ENCODE peak calls at places on chromosomes 7 and 10, in eight cellular contexts. One of them, this sample, is unnamed. For H3K9me3, the result is how much of the 10 kb centered on the place peaks cover.

GRCh38 chr7:16817536-16817935 is 12.7 kb upstream of the AGR2 start:
- DNase-seq in hepatocyte: no peak
- DNase-seq in AG04450: no peak
- DNase-seq in SK-N-SH: no peak
- DNase-seq in HCT116: no peak
- DNase-seq in sigmoid colon: no peak
- DNase-seq in CD8-positive, alpha-beta memory T cell: no peak
- DNase-seq in psoas muscle: no peak
- DNase-seq in this sample: peak

GRCh38 chr7:105245398-105246099 is 143.2 kb downstream of the SRPK2 start:
- DNase-seq in HCT116: no peak
- DNase-seq in psoas muscle: no peak
- DNase-seq in SK-N-SH: peak
- DNase-seq in CD8-positive, alpha-beta memory T cell: no peak
- DNase-seq in AG04450: no peak
- DNase-seq in hepatocyte: no peak
- DNase-seq in sigmoid colon: no peak
- DNase-seq in this sample: no peak

GRCh38 chr10:49761201-49761788 is 828 bp downstream of the OGDHL start:
- DNase-seq in CD8-positive, alpha-beta memory T cell: no peak
- DNase-seq in hepatocyte: no peak
- DNase-seq in sigmoid colon: no peak
- DNase-seq in AG04450: no peak
- DNase-seq in HCT116: no peak
- DNase-seq in SK-N-SH: no peak
- DNase-seq in psoas muscle: no peak
- DNase-seq in this sample: no peak

GRCh38 chr7:1673581-1674102 is 3.6 kb downstream of the ELFN1 start:
- DNase-seq in AG04450: no peak
- DNase-seq in HCT116: no peak
- DNase-seq in SK-N-SH: peak
- DNase-seq in hepatocyte: no peak
- DNase-seq in CD8-positive, alpha-beta memory T cell: peak
- DNase-seq in psoas muscle: peak
- DNase-seq in sigmoid colon: peak
- DNase-seq in this sample: no peak

GRCh38 chr7:90472805-90473540 is 3.5 kb downstream of the PTTG1IP2 start:
- DNase-seq in CD8-positive, alpha-beta memory T cell: no peak
- DNase-seq in SK-N-SH: no peak
- DNase-seq in HCT116: no peak
- DNase-seq in psoas muscle: no peak
- DNase-seq in hepatocyte: no peak
- DNase-seq in AG04450: no peak
- DNase-seq in sigmoid colon: no peak
- DNase-seq in this sample: no peak

GRCh38 chr7:142885311-142886230 is at the start of gene TRPV6:
- DNase-seq in SK-N-SH: no peak
- DNase-seq in AG04450: no peak
- DNase-seq in CD8-positive, alpha-beta memory T cell: no peak
- DNase-seq in sigmoid colon: no peak
- DNase-seq in psoas muscle: peak
- DNase-seq in HCT116: peak
- DNase-seq in hepatocyte: peak
- DNase-seq in this sample: peak

GRCh38 chr7:34075543-34075942 is 170.2 kb downstream of the BMPER start:
- DNase-seq in psoas muscle: no peak
- DNase-seq in sigmoid colon: no peak
- DNase-seq in CD8-positive, alpha-beta memory T cell: no peak
- DNase-seq in AG04450: no peak
- DNase-seq in hepatocyte: no peak
- DNase-seq in SK-N-SH: no peak
- DNase-seq in HCT116: no peak
- DNase-seq in this sample: no peak

GRCh38 chr7:105849122-105849855 is 27.1 kb downstream of the ATXN7L1 start:
- DNase-seq in HCT116: no peak
- DNase-seq in hepatocyte: no peak
- DNase-seq in SK-N-SH: no peak
- DNase-seq in CD8-positive, alpha-beta memory T cell: peak
- DNase-seq in psoas muscle: no peak
- DNase-seq in sigmoid colon: no peak
- DNase-seq in AG04450: no peak
- DNase-seq in this sample: peak

GRCh38 chr7:106573738-106574137 is 87.2 kb downstream of the CCDC71L start:
- DNase-seq in HCT116: no peak
- DNase-seq in sigmoid colon: no peak
- DNase-seq in AG04450: no peak
- DNase-seq in psoas muscle: no peak
- DNase-seq in CD8-positive, alpha-beta memory T cell: no peak
- DNase-seq in hepatocyte: no peak
- DNase-seq in SK-N-SH: no peak
- DNase-seq in this sample: no peak

GRCh38 chr10:80662429-80663211 is 124.9 kb downstream of the SH2D4B start:
- DNase-seq in CD8-positive, alpha-beta memory T cell: peak
- DNase-seq in AG04450: peak
- DNase-seq in sigmoid colon: peak
- DNase-seq in SK-N-SH: peak
- DNase-seq in hepatocyte: peak
- DNase-seq in psoas muscle: peak
- DNase-seq in HCT116: peak
- DNase-seq in this sample: peak

GRCh38 chr7:80142853-80143580 is 8.4 kb downstream of the GNAI1 start:
- DNase-seq in HCT116: no peak
- DNase-seq in SK-N-SH: no peak
- DNase-seq in sigmoid colon: no peak
- DNase-seq in AG04450: no peak
- DNase-seq in hepatocyte: no peak
- DNase-seq in CD8-positive, alpha-beta memory T cell: no peak
- DNase-seq in psoas muscle: no peak
- DNase-seq in this sample: no peak

GRCh38 chr7:113371376-113372043 is 253.2 kb upstream of the SMIM30 start:
- DNase-seq in hepatocyte: peak
- DNase-seq in CD8-positive, alpha-beta memory T cell: no peak
- DNase-seq in AG04450: peak
- DNase-seq in SK-N-SH: no peak
- DNase-seq in HCT116: no peak
- DNase-seq in sigmoid colon: no peak
- DNase-seq in psoas muscle: no peak
- DNase-seq in this sample: no peak

GRCh38 chr10:132382231-132382922 is 14.6 kb upstream of the PWWP2B start:
- DNase-seq in sigmoid colon: peak
- DNase-seq in hepatocyte: no peak
- DNase-seq in AG04450: no peak
- DNase-seq in CD8-positive, alpha-beta memory T cell: peak
- DNase-seq in SK-N-SH: no peak
- DNase-seq in psoas muscle: peak
- DNase-seq in HCT116: no peak
- DNase-seq in this sample: no peak

GRCh38 chr7:154871928-154872750 is 130.8 kb downstream of the PAXIP1 start:
- DNase-seq in HCT116: no peak
- DNase-seq in CD8-positive, alpha-beta memory T cell: peak
- DNase-seq in hepatocyte: no peak
- DNase-seq in SK-N-SH: peak
- DNase-seq in sigmoid colon: no peak
- DNase-seq in psoas muscle: no peak
- DNase-seq in AG04450: no peak
- DNase-seq in this sample: no peak

GRCh38 chr7:27153526-27153925 is 1.1 kb upstream of the HOXA3 start:
- DNase-seq in psoas muscle: no peak
- DNase-seq in SK-N-SH: peak
- DNase-seq in HCT116: no peak
- DNase-seq in sigmoid colon: no peak
- DNase-seq in AG04450: no peak
- DNase-seq in CD8-positive, alpha-beta memory T cell: no peak
- DNase-seq in hepatocyte: no peak
- DNase-seq in this sample: no peak

GRCh38 chr7:99002827-99003212 is 124.5 kb downstream of the TRRAP start:
- DNase-seq in HCT116: no peak
- DNase-seq in SK-N-SH: no peak
- DNase-seq in psoas muscle: no peak
- DNase-seq in sigmoid colon: no peak
- DNase-seq in AG04450: no peak
- DNase-seq in CD8-positive, alpha-beta memory T cell: no peak
- DNase-seq in hepatocyte: no peak
- DNase-seq in this sample: no peak

GRCh38 chr7:130149575-130150139 is 55.5 kb downstream of the TMEM209 start:
- DNase-seq in sigmoid colon: no peak
- DNase-seq in psoas muscle: no peak
- DNase-seq in HCT116: no peak
- DNase-seq in hepatocyte: no peak
- DNase-seq in CD8-positive, alpha-beta memory T cell: no peak
- DNase-seq in AG04450: no peak
- DNase-seq in SK-N-SH: no peak
- DNase-seq in this sample: no peak

GRCh38 chr10:70578371-70578947 is 24.1 kb downstream of the PRF1 start:
- DNase-seq in HCT116: peak
- DNase-seq in sigmoid colon: peak
- DNase-seq in hepatocyte: no peak
- DNase-seq in AG04450: peak
- DNase-seq in SK-N-SH: no peak
- DNase-seq in psoas muscle: no peak
- DNase-seq in CD8-positive, alpha-beta memory T cell: peak
- DNase-seq in this sample: peak

GRCh38 chr7:128122577-128123290 is 91.5 kb upstream of the LRRC4 start:
- DNase-seq in psoas muscle: no peak
- DNase-seq in SK-N-SH: no peak
- DNase-seq in hepatocyte: no peak
- DNase-seq in sigmoid colon: no peak
- DNase-seq in HCT116: no peak
- DNase-seq in AG04450: no peak
- DNase-seq in CD8-positive, alpha-beta memory T cell: no peak
- DNase-seq in this sample: no peak

GRCh38 chr7:84492565-84493034 is 298.0 kb upstream of the SEMA3A start:
- DNase-seq in SK-N-SH: peak
- DNase-seq in CD8-positive, alpha-beta memory T cell: no peak
- DNase-seq in AG04450: no peak
- DNase-seq in psoas muscle: no peak
- DNase-seq in hepatocyte: no peak
- DNase-seq in sigmoid colon: no peak
- DNase-seq in HCT116: no peak
- DNase-seq in this sample: no peak

DNA sequence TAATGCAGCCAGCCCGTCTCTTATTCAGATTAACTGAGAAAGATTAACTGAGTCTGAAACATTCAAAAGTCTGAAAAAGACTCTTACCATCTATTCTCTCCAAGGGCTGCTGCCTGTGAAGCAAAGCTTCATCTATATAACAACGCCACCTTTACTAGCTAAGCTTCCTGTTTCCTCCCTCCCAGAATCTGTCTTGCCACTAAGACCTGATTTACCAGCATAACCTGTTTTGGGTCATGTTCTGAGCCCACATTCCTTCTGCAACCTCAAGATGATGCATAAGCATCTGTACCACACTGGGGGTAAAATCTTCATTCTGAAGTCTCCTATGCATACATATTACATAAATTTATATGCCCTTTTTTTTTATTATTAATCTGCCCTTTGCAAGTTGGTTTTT is 86.6 kb downstream of the TMEM106B start:
- DNase-seq in AG04450: no peak
- DNase-seq in psoas muscle: no peak
- DNase-seq in CD8-positive, alpha-beta memory T cell: no peak
- DNase-seq in sigmoid colon: no peak
- DNase-seq in hepatocyte: peak
- DNase-seq in HCT116: peak
- DNase-seq in SK-N-SH: no peak
- DNase-seq in this sample: peak
- H3K9me3 ChIP-seq in AG04450: under half
- H3K9me3 ChIP-seq in psoas muscle: under half
- H3K9me3 ChIP-seq in CD8-positive, alpha-beta memory T cell: under half
- H3K9me3 ChIP-seq in sigmoid colon: under half
- H3K9me3 ChIP-seq in hepatocyte: under half
- H3K9me3 ChIP-seq in HCT116: under half
- H3K9me3 ChIP-seq in SK-N-SH: under half
- H3K9me3 ChIP-seq in this sample: under half

GRCh38 chr7:158583143-158583542 is 4.5 kb downstream of the PTPRN2 start:
- DNase-seq in psoas muscle: no peak
- DNase-seq in SK-N-SH: no peak
- DNase-seq in hepatocyte: no peak
- DNase-seq in sigmoid colon: peak
- DNase-seq in HCT116: no peak
- DNase-seq in CD8-positive, alpha-beta memory T cell: no peak
- DNase-seq in AG04450: no peak
- DNase-seq in this sample: no peak
- H3K9me3 ChIP-seq in psoas muscle: under half
- H3K9me3 ChIP-seq in SK-N-SH: under half
- H3K9me3 ChIP-seq in hepatocyte: under half
- H3K9me3 ChIP-seq in sigmoid colon: under half
- H3K9me3 ChIP-seq in HCT116: under half
- H3K9me3 ChIP-seq in CD8-positive, alpha-beta memory T cell: under half
- H3K9me3 ChIP-seq in AG04450: under half
- H3K9me3 ChIP-seq in this sample: under half

DNA sequence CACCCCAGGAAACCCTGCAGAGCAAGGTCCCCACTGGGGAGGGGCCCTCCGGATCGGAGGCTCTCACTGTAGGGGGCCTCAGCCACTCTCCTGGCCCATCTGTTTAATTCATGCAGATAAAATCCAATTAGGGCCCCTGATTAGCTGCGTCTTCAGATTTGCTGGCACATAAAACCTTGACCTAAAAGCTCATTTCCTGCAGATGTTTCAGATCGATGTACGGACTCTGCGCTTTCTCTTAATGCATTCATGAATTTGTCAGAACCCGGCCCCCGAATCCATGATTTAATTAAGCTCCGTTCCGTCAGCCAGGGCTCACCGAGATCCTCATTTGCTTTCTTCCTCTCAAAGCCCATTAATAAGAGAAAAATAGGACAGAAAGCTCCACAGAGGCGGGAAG is 40.0 kb upstream of the FOXL3 start:
- DNase-seq in CD8-positive, alpha-beta memory T cell: no peak
- DNase-seq in HCT116: no peak
- DNase-seq in SK-N-SH: peak
- DNase-seq in hepatocyte: no peak
- DNase-seq in psoas muscle: no peak
- DNase-seq in sigmoid colon: no peak
- DNase-seq in AG04450: no peak
- DNase-seq in this sample: no peak
- H3K9me3 ChIP-seq in CD8-positive, alpha-beta memory T cell: under half
- H3K9me3 ChIP-seq in HCT116: under half
- H3K9me3 ChIP-seq in SK-N-SH: under half
- H3K9me3 ChIP-seq in hepatocyte: under half
- H3K9me3 ChIP-seq in psoas muscle: under half
- H3K9me3 ChIP-seq in sigmoid colon: under half
- H3K9me3 ChIP-seq in AG04450: under half
- H3K9me3 ChIP-seq in this sample: under half

DNA sequence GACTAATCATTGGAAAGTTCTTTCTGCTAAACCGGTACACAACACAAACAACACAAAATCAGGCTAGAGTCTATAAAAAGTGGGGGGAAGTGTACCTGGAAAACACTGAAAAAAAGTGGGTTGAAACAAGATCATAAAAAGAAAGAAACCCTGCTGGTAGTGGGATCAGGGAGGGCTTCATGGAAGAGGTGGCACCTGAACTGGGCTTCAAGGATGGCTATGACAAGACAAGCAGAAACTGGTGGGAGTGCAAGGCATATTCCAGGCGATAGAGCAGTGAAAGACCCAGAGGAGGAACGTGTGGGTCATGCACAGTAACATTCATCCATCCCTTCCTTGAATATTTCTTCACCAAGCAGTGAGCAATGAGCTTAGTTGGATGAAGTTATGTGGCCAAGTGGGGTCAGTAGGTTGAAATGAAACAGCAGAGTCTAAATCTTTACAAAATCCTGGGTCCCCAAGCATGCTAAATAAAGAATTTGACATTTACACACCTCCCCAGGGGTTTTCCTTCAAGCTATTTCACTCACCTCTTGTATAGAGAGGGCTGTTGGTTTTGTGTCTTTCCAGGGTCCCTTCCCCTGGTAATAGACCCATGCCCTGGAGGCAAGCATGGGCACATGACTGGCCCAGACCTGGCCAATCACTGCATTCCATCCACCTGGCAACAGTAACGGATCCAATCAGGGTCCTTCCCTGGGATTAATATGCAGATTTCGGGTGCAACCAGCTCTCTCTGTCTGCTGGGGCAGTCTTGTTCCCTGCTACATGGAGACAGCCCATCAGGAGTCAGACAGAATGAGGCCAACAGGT is 38.2 kb downstream of the SPOCK2 start:
- DNase-seq in psoas muscle: peak
- DNase-seq in HCT116: no peak
- DNase-seq in CD8-positive, alpha-beta memory T cell: no peak
- DNase-seq in SK-N-SH: no peak
- DNase-seq in hepatocyte: no peak
- DNase-seq in sigmoid colon: no peak
- DNase-seq in AG04450: no peak
- DNase-seq in this sample: no peak
- H3K9me3 ChIP-seq in psoas muscle: under half
- H3K9me3 ChIP-seq in HCT116: under half
- H3K9me3 ChIP-seq in CD8-positive, alpha-beta memory T cell: under half
- H3K9me3 ChIP-seq in SK-N-SH: under half
- H3K9me3 ChIP-seq in hepatocyte: under half
- H3K9me3 ChIP-seq in sigmoid colon: under half
- H3K9me3 ChIP-seq in AG04450: under half
- H3K9me3 ChIP-seq in this sample: under half

This sample was measured in mammary epithelial cell.